ENCODE peak calls at places on chromosomes 7 and 10, in seven cellular contexts. One of them, this sample, is unnamed.

GRCh38 chr7:100017300-100017699 is 1.9 kb downstream of the ZKSCAN1 start:
- DNase-seq in fibroblast of lung: no peak
- DNase-seq in cardiac fibroblast: no peak
- DNase-seq in WTC11: no peak
- DNase-seq in cerebellum: no peak
- DNase-seq in Kasumi-1: no peak
- DNase-seq in psoas muscle: no peak
- DNase-seq in this sample: no peak

GRCh38 chr7:71132521-71133231 is 732 bp downstream of the GALNT17 start:
- DNase-seq in WTC11: peak; percentile 62
- DNase-seq in cerebellum: peak; percentile 48
- DNase-seq in cardiac fibroblast: no peak
- DNase-seq in Kasumi-1: no peak
- DNase-seq in psoas muscle: peak; percentile 13
- DNase-seq in fibroblast of lung: peak; percentile 26
- DNase-seq in this sample: no peak

GRCh38 chr7:121328508-121329459 is at the start of gene WNT16:
- DNase-seq in cardiac fibroblast: no peak
- DNase-seq in psoas muscle: no peak
- DNase-seq in Kasumi-1: no peak
- DNase-seq in cerebellum: no peak
- DNase-seq in fibroblast of lung: no peak
- DNase-seq in WTC11: peak; percentile 83
- DNase-seq in this sample: peak; percentile 15

GRCh38 chr7:33909755-33910154 is 4.4 kb downstream of the BMPER start:
- DNase-seq in cerebellum: no peak
- DNase-seq in Kasumi-1: no peak
- DNase-seq in WTC11: no peak
- DNase-seq in fibroblast of lung: peak; percentile 86
- DNase-seq in psoas muscle: no peak
- DNase-seq in cardiac fibroblast: no peak
- DNase-seq in this sample: no peak

GRCh38 chr7:136594739-136595144 is 273.7 kb upstream of the CHRM2 start:
- DNase-seq in cardiac fibroblast: no peak
- DNase-seq in cerebellum: no peak
- DNase-seq in psoas muscle: no peak
- DNase-seq in Kasumi-1: no peak
- DNase-seq in fibroblast of lung: peak; percentile 3
- DNase-seq in WTC11: no peak
- DNase-seq in this sample: no peak

GRCh38 chr7:156639426-156640256 is 933 bp upstream of the RNF32 start:
- DNase-seq in psoas muscle: no peak
- DNase-seq in cerebellum: no peak
- DNase-seq in cardiac fibroblast: no peak
- DNase-seq in Kasumi-1: no peak
- DNase-seq in WTC11: peak; percentile 18
- DNase-seq in fibroblast of lung: peak; percentile 10
- DNase-seq in this sample: no peak

GRCh38 chr7:136533732-136534131 is 334.7 kb upstream of the CHRM2 start:
- DNase-seq in fibroblast of lung: no peak
- DNase-seq in cardiac fibroblast: no peak
- DNase-seq in cerebellum: no peak
- DNase-seq in psoas muscle: no peak
- DNase-seq in WTC11: no peak
- DNase-seq in Kasumi-1: no peak
- DNase-seq in this sample: no peak

GRCh38 chr7:484365-485101 is 35.1 kb downstream of the PDGFA start:
- DNase-seq in psoas muscle: peak; percentile 5
- DNase-seq in fibroblast of lung: no peak
- DNase-seq in Kasumi-1: no peak
- DNase-seq in WTC11: peak; percentile 36
- DNase-seq in cerebellum: no peak
- DNase-seq in cardiac fibroblast: no peak
- DNase-seq in this sample: no peak

GRCh38 chr10:91162495-91163268 is 57.8 kb upstream of the PCGF5 start:
- DNase-seq in cerebellum: peak; percentile 71
- DNase-seq in cardiac fibroblast: peak; percentile 75
- DNase-seq in psoas muscle: peak; percentile 81
- DNase-seq in WTC11: peak; percentile 41
- DNase-seq in fibroblast of lung: peak; percentile 47
- DNase-seq in Kasumi-1: peak; percentile 48
- DNase-seq in this sample: peak; percentile 79

GRCh38 chr10:34437897-34438296 is 377.2 kb downstream of the PARD3 start:
- DNase-seq in psoas muscle: no peak
- DNase-seq in cerebellum: no peak
- DNase-seq in fibroblast of lung: no peak
- DNase-seq in Kasumi-1: no peak
- DNase-seq in WTC11: no peak
- DNase-seq in cardiac fibroblast: no peak
- DNase-seq in this sample: no peak

GRCh38 chr10:49594594-49594993 is 15.5 kb upstream of the SLC18A3 start:
- DNase-seq in cardiac fibroblast: peak; percentile 79
- DNase-seq in cerebellum: peak; percentile 79
- DNase-seq in fibroblast of lung: peak; percentile 51
- DNase-seq in Kasumi-1: peak; percentile 84
- DNase-seq in WTC11: peak; percentile 70
- DNase-seq in psoas muscle: no peak
- DNase-seq in this sample: peak; percentile 42

GRCh38 chr10:26621889-26622681 is 75.4 kb upstream of the PDSS1 start:
- DNase-seq in cardiac fibroblast: peak; percentile 2
- DNase-seq in fibroblast of lung: peak; percentile 8
- DNase-seq in Kasumi-1: peak; percentile 71
- DNase-seq in cerebellum: no peak
- DNase-seq in psoas muscle: peak; percentile 35
- DNase-seq in WTC11: peak; percentile 60
- DNase-seq in this sample: peak; percentile 66

GRCh38 chr10:55410415-55410885 is 609.4 kb upstream of the PCDH15 start:
- DNase-seq in fibroblast of lung: peak; percentile 8
- DNase-seq in cerebellum: peak; percentile 65
- DNase-seq in Kasumi-1: no peak
- DNase-seq in psoas muscle: peak; percentile 15
- DNase-seq in WTC11: peak; percentile 18
- DNase-seq in cardiac fibroblast: peak; percentile 39
- DNase-seq in this sample: no peak

GRCh38 chr7:69412331-69413146 is 185.7 kb upstream of the AUTS2 start:
- DNase-seq in fibroblast of lung: peak; percentile 87
- DNase-seq in Kasumi-1: no peak
- DNase-seq in cardiac fibroblast: no peak
- DNase-seq in cerebellum: no peak
- DNase-seq in WTC11: no peak
- DNase-seq in psoas muscle: peak; percentile 50
- DNase-seq in this sample: peak; percentile 17

GRCh38 chr10:132271458-132272011 is 36.2 kb downstream of the STK32C start:
- DNase-seq in cardiac fibroblast: no peak
- DNase-seq in psoas muscle: peak; percentile 5
- DNase-seq in fibroblast of lung: no peak
- DNase-seq in Kasumi-1: no peak
- DNase-seq in WTC11: no peak
- DNase-seq in cerebellum: no peak
- DNase-seq in this sample: no peak

GRCh38 chr7:48285365-48285764 is 114.1 kb downstream of the ABCA13 start:
- DNase-seq in WTC11: no peak
- DNase-seq in cerebellum: no peak
- DNase-seq in psoas muscle: no peak
- DNase-seq in cardiac fibroblast: no peak
- DNase-seq in Kasumi-1: no peak
- DNase-seq in fibroblast of lung: peak; percentile 48
- DNase-seq in this sample: no peak